ENCODE peak calls at places on chromosomes 5 and 9, in five cellular contexts. T is SK-N-SH; S is activated CD4-positive, alpha-beta T cell treated with anti-CD3 and anti-CD28 coated beads, Interleukin-2, amount 10 ng/mL, durations not matched to agents 7 days and 5 days; J is substantia nigra; O is activated CD8-positive, alpha-beta memory T cell treated with anti-CD3 and anti-CD28 coated beads for 48 hours. P is an unnamed sample.

GRCh38 chr5:31153523-31153922 is 40.0 kb upstream of the CDH6 start:
- DNase-seq in T (no peak), S (no peak), J (no peak), O (no peak), P (no peak)

GRCh38 chr5:132483661-132484385 is 6.8 kb downstream of the IRF1 start:
- DNase-seq in T (no peak), S (no peak), J (no peak), O (no peak), P (no peak)

GRCh38 chr9:93288341-93288740 is 104.4 kb downstream of the WNK2 start:
- DNase-seq in T (peak; percentile 17), S (peak; percentile 2), J (no peak), O (no peak), P (no peak)

GRCh38 chr9:91489391-91489899 is 65.8 kb upstream of the NFIL3 start:
- DNase-seq in T (no peak), S (no peak), J (no peak), O (no peak), P (no peak)

GRCh38 chr5:76799588-76799987 is 19.2 kb upstream of the F2RL1 start:
- DNase-seq in T (no peak), S (no peak), J (no peak), O (no peak), P (no peak)

GRCh38 chr9:7691909-7692308 is 107.7 kb downstream of the DMAC1 start:
- DNase-seq in T (no peak), S (no peak), J (no peak), O (no peak), P (no peak)

GRCh38 chr9:19946446-19947109 is 157.7 kb upstream of the SLC24A2 start:
- DNase-seq in T (peak; percentile 57), S (peak; percentile 45), J (no peak), O (no peak), P (no peak)

GRCh38 chr5:142685418-142686209 is at the start of gene FGF1:
- DNase-seq in T (peak; percentile 76), S (no peak), J (peak; percentile 51), O (no peak), P (no peak)

GRCh38 chr5:124721336-124721735 is 25.1 kb downstream of the ZNF608 start:
- DNase-seq in T (peak; percentile 42), S (no peak), J (no peak), O (no peak), P (no peak)

GRCh38 chr5:158642852-158643251 is 456.9 kb downstream of the EBF1 start:
- DNase-seq in T (no peak), S (no peak), J (no peak), O (no peak), P (no peak)

P was measured in mesothelial cell of epicardium.